ENCODE peak calls at places on chromosomes 16 and 17, in five cellular contexts. Z, A, R, E and N are unnamed samples.

GRCh38 chr17:42329025-42329976 is 41.0 kb downstream of the STAT5A start:
- DNase-seq in Z (peak; percentile 83), R (no peak), A (peak; percentile 95), E (no peak), N (no peak)

GRCh38 chr17:80992948-80993624 is 1.4 kb downstream of the CHMP6 start:
- DNase-seq in Z (no peak), R (no peak), A (no peak), E (no peak), N (no peak)

GRCh38 chr16:17419266-17419665 is 51.5 kb downstream of the XYLT1 start:
- DNase-seq in E (no peak), R (no peak), Z (no peak), A (no peak), N (no peak)

GRCh38 chr16:61306204-61306603 is 730.0 kb downstream of the CDH8 start:
- DNase-seq in Z (no peak), A (no peak), R (no peak), E (no peak), N (no peak)

GRCh38 chr17:74362811-74363498 is 1.3 kb upstream of the BTBD17 start:
- DNase-seq in A (no peak), E (no peak), R (no peak), Z (no peak), N (no peak)

GRCh38 chr17:55056530-55056929 is 88.0 kb downstream of the STXBP4 start:
- DNase-seq in Z (no peak), R (no peak), E (no peak), A (no peak), N (no peak)

GRCh38 chr17:4607773-4608187 is 23.5 kb downstream of the SMTNL2 start:
- DNase-seq in Z (peak; percentile 49), A (no peak), R (no peak), E (no peak), N (peak; percentile 42)

GRCh38 chr16:27526169-27526568 is 23.5 kb downstream of the GTF3C1 start:
- DNase-seq in A (peak; percentile 13), R (peak; percentile 29), Z (no peak), E (no peak), N (no peak)

GRCh38 chr17:4249452-4250029 is 14.2 kb downstream of the ANKFY1 start:
- DNase-seq in R (peak; percentile 90), E (no peak), Z (peak; percentile 38), A (peak; percentile 69), N (peak; percentile 62)

GRCh38 chr17:9290226-9290613 is 268.9 kb downstream of the NTN1 start:
- DNase-seq in A (no peak), R (no peak), E (no peak), Z (no peak), N (no peak)

GRCh38 chr17:76681222-76682137 is 29.3 kb downstream of the MXRA7 start:
- DNase-seq in R (peak; percentile 78), A (peak; percentile 77), Z (peak; percentile 63), E (no peak), N (peak; percentile 78)

GRCh38 chr17:57601328-57601727 is 143.8 kb downstream of the CCDC182 start:
- DNase-seq in E (no peak), R (no peak), A (no peak), Z (no peak), N (no peak)

GRCh38 chr16:19167710-19168172 is 299 bp upstream of the SYT17 start:
- DNase-seq in R (peak; percentile 72), E (no peak), A (peak; percentile 90), Z (peak; percentile 48), N (peak; percentile 87)

GRCh38 chr16:74936902-74937560 is 47.9 kb downstream of the WDR59 start:
- DNase-seq in A (peak; percentile 15), E (peak; percentile 50), R (no peak), Z (peak; percentile 95), N (no peak)

GRCh38 chr17:60371416-60371815 is 20.5 kb downstream of the USP32 start:
- DNase-seq in E (no peak), A (no peak), R (no peak), Z (no peak), N (no peak)

GRCh38 chr17:40803617-40804082 is 3.9 kb upstream of the KRT28 start:
- DNase-seq in E (no peak), R (peak; percentile 87), Z (peak; percentile 66), A (peak; percentile 88), N (peak; percentile 66)

GRCh38 chr17:32310927-32311568 is 30.9 kb downstream of the C17orf75 start:
- DNase-seq in Z (no peak), E (no peak), R (no peak), A (no peak), N (no peak)

GRCh38 chr16:89395150-89396142 is 94.9 kb downstream of the ANKRD11 start:
- DNase-seq in A (peak; percentile 88), E (no peak), R (no peak), Z (peak; percentile 98), N (peak; percentile 45)

GRCh38 chr17:71922439-71922838 is 198.4 kb upstream of the SOX9 start:
- DNase-seq in R (no peak), E (peak; percentile 20), Z (peak; percentile 85), A (no peak), N (no peak)
- TF ChIP-seq BHLHE40 in R (no peak), E (peak; percentile 31), Z (no peak), A (no peak), N (no peak)

GRCh38 chr17:82237746-82238561 is 9.1 kb downstream of the SLC16A3 start:
- DNase-seq in Z (no peak), R (no peak), A (no peak), E (no peak), N (no peak)

GRCh38 chr17:82235775-82236141 is 6.9 kb downstream of the SLC16A3 start:
- DNase-seq in A (no peak), Z (no peak), R (no peak), E (no peak), N (no peak)

GRCh38 chr17:82237083-82237745 is 8.4 kb downstream of the SLC16A3 start:
- DNase-seq in Z (no peak), E (no peak), R (no peak), A (no peak), N (no peak)

GRCh38 chr17:82235056-82235774 is 6.4 kb downstream of the SLC16A3 start:
- DNase-seq in E (no peak), Z (no peak), A (no peak), R (no peak), N (no peak)

GRCh38 chr17:82236142-82236971 is 7.5 kb downstream of the SLC16A3 start:
- DNase-seq in A (peak; percentile 79), Z (peak; percentile 47), R (peak; percentile 77), E (no peak), N (peak; percentile 80)
- TF ChIP-seq BHLHE40 in A (no peak), Z (no peak), R (peak; percentile 2), E (peak; percentile 20), N (no peak)

GRCh38 chr16:50599494-50599893 is 51.3 kb downstream of the NKD1 start:
- DNase-seq in E (no peak), R (no peak), Z (no peak), A (no peak), N (no peak)
- TF ChIP-seq BHLHE40 in E (no peak), R (no peak), Z (no peak), A (no peak), N (no peak)

GRCh38 chr17:70499067-70499786 is 329.9 kb downstream of the KCNJ2 start:
- DNase-seq in Z (no peak), R (no peak), E (no peak), A (no peak), N (no peak)
- TF ChIP-seq BHLHE40 in Z (no peak), R (no peak), E (no peak), A (no peak), N (no peak)

GRCh38 chr17:72075995-72076677 is 44.7 kb upstream of the SOX9 start:
- DNase-seq in A (no peak), E (no peak), R (no peak), Z (no peak), N (no peak)
- TF ChIP-seq BHLHE40 in A (no peak), E (no peak), R (no peak), Z (no peak), N (no peak)

DNA sequence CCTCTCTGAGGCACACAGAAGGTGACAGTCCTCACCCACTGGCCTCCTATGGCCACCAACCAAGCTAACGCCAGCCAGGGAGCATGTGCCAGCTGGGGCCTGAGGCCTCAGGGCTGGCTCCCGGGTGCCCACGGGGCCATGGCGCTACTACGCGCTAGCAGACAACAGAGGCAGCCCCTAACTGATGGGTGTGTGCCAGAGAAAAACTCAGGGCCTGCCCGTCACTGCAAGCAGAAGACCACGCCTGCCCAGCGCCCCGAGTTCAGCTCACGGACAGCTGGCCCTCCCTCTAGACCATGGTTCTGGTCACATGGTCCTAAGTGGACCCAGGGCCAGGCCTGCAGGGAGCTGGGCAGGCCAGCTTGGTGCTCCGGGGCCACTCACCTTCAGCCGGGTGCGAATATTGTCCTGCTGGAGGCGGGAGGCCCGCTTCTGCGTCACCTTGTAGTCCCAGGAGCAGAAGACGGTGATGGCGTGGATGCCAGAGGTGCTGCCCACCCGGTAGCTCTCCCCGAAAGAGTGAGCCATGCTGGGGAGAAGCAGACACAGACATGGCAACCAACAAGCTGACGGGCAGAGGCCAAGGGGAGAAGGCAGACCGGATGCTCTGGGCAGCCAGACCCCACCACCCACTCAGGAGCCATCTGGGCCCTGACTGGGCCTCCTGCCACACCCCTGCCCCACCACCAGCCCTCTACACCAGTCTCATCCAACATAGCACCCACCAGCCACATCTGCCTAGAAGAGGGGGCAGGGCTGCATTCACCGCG is 6.1 kb downstream of the TMC6 start:
- DNase-seq in Z (no peak), A (no peak), E (no peak), R (no peak), N (no peak)
- TF ChIP-seq BHLHE40 in Z (no peak), A (no peak), E (no peak), R (no peak), N (no peak)

GRCh38 chr17:49862781-49863331 is 15.0 kb upstream of the TAC4 start:
- DNase-seq in Z (no peak), A (no peak), E (no peak), R (no peak), N (no peak)
- TF ChIP-seq BHLHE40 in Z (no peak), A (no peak), E (no peak), R (no peak), N (no peak)